ENCODE peak calls at places on chromosome 9, in five cellular contexts. R is breast epithelium, X is tibial nerve, M is ovary, N is gastrocnemius medialis. D is an unnamed sample.
A peak's percentile ranks its signal among the peaks of the same experiment; 100 is the strongest.

GRCh38 chr9:32886021-32886420 is 102.7 kb downstream of the TMEM215 start:
- DNase-seq in R (no peak), N (no peak), X (no peak), M (no peak), D (no peak)

GRCh38 chr9:107593224-107593870 is 103.8 kb upstream of the KLF4 start:
- DNase-seq in N (no peak), M (no peak), X (no peak), R (no peak), D (no peak)

GRCh38 chr9:77457916-77458592 is 190.1 kb downstream of the GNA14 start:
- DNase-seq in X (peak; percentile 72), N (no peak), R (no peak), M (peak; percentile 63), D (no peak)

GRCh38 chr9:22079873-22080341 is 70.8 kb upstream of the CDKN2B start:
- DNase-seq in M (no peak), X (peak; percentile 80), N (peak; percentile 25), R (no peak), D (no peak)

GRCh38 chr9:83962165-83962564 is 17.9 kb downstream of the HNRNPK start:
- DNase-seq in X (no peak), R (no peak), M (no peak), N (no peak), D (no peak)

GRCh38 chr9:129285979-129286772 is 108.1 kb upstream of the IER5L start:
- DNase-seq in N (no peak), M (peak; percentile 15), R (peak; percentile 10), X (no peak), D (peak; percentile 76)

GRCh38 chr9:2142212-2142611 is 127.1 kb downstream of the SMARCA2 start:
- DNase-seq in M (no peak), R (no peak), X (no peak), N (no peak), D (no peak)

GRCh38 chr9:81132318-81132717 is 557.0 kb downstream of the TLE1 start:
- DNase-seq in R (no peak), X (no peak), N (no peak), M (no peak), D (no peak)

GRCh38 chr9:15231788-15232635 is 75.0 kb downstream of the TTC39B start:
- DNase-seq in M (no peak), R (no peak), X (no peak), N (no peak), D (no peak)

GRCh38 chr9:133339641-133340040 is 3.7 kb upstream of the SURF6 start:
- DNase-seq in R (no peak), X (no peak), N (no peak), M (no peak), D (no peak)

GRCh38 chr9:117543089-117543488 is 128.2 kb upstream of the ASTN2 start:
- DNase-seq in R (no peak), M (no peak), N (no peak), X (no peak), D (no peak)

GRCh38 chr9:115162946-115163345 is 45.0 kb upstream of the TNC start:
- DNase-seq in X (no peak), M (no peak), N (no peak), R (no peak), D (no peak)

GRCh38 chr9:94166237-94167054 is 82.2 kb downstream of the PTPDC1 start:
- DNase-seq in N (peak; percentile 98), X (peak; percentile 99), M (peak; percentile 98), R (peak; percentile 96), D (peak; percentile 99)

GRCh38 chr9:133987455-133987800 is 4.7 kb downstream of the VAV2 start:
- DNase-seq in R (no peak), M (no peak), X (no peak), N (no peak), D (no peak)

GRCh38 chr9:96084289-96084688 is 208.8 kb downstream of the ERCC6L2 start:
- DNase-seq in R (no peak), N (no peak), X (no peak), M (no peak), D (no peak)

GRCh38 chr9:89606049-89606481 is 1.3 kb downstream of the GADD45G start:
- DNase-seq in N (peak; percentile 58), M (peak; percentile 74), X (peak; percentile 56), R (peak; percentile 84), D (peak; percentile 85)

GRCh38 chr9:6997330-6997729 is 239.6 kb downstream of the KDM4C start:
- DNase-seq in X (no peak), N (no peak), M (no peak), R (no peak), D (no peak)

GRCh38 chr9:109912726-109913460 is 132.9 kb downstream of the PALM2AKAP2 start:
- DNase-seq in X (no peak), R (no peak), M (no peak), N (no peak), D (no peak)

GRCh38 chr9:113587471-113588031 is 124.0 kb downstream of the RGS3 start:
- DNase-seq in R (no peak), N (no peak), X (peak; percentile 52), M (peak; percentile 71), D (no peak)

GRCh38 chr9:72038408-72038807 is 22.0 kb downstream of the C9orf57 start:
- DNase-seq in X (no peak), M (no peak), R (no peak), N (no peak), D (no peak)

GRCh38 chr9:72356019-72356653 is 8.9 kb downstream of the ZFAND5 start:
- DNase-seq in N (no peak), X (no peak), M (no peak), R (no peak), D (no peak)

GRCh38 chr9:133505901-133506652 is 18.7 kb downstream of the MYMK start:
- DNase-seq in M (peak; percentile 78), N (no peak), X (peak; percentile 71), R (no peak), D (no peak)

GRCh38 chr9:83116026-83116425 is 53.1 kb upstream of the RASEF start:
- DNase-seq in R (no peak), M (no peak), N (no peak), X (no peak), D (no peak)

GRCh38 chr9:2570615-2571479 is 50.7 kb upstream of the VLDLR start:
- DNase-seq in X (peak; percentile 39), R (no peak), M (peak; percentile 72), N (peak; percentile 96), D (no peak)

GRCh38 chr9:130931508-130932150 is 7.4 kb downstream of the FIBCD1 start:
- DNase-seq in R (no peak), X (no peak), N (no peak), M (no peak), D (no peak)

GRCh38 chr9:91532325-91532724 is 108.7 kb upstream of the NFIL3 start:
- DNase-seq in N (no peak), R (no peak), M (no peak), X (no peak), D (no peak)

GRCh38 chr9:133892193-133892920 is 99.8 kb downstream of the VAV2 start:
- DNase-seq in N (no peak), M (no peak), R (no peak), X (no peak), D (no peak)

GRCh38 chr9:463455-464125 is 248.9 kb downstream of the DOCK8 start:
- DNase-seq in R (no peak), X (no peak), N (no peak), M (no peak), D (no peak)

GRCh38 chr9:96150324-96151023 is 151.5 kb downstream of the HSD17B3 start:
- DNase-seq in X (no peak), M (no peak), R (no peak), N (no peak), D (no peak)

GRCh38 chr9:105385372-105385985 is 62.4 kb upstream of the FSD1L start:
- DNase-seq in R (no peak), M (no peak), N (peak; percentile 5), X (peak; percentile 52), D (no peak)

GRCh38 chr9:123343428-123344272 is 12.3 kb upstream of the CRB2 start:
- DNase-seq in N (no peak), X (no peak), M (no peak), R (no peak), D (no peak)
- TF ChIP-seq POLR2A in N (no peak), X (no peak), M (no peak), R (no peak), D (no peak)

DNA sequence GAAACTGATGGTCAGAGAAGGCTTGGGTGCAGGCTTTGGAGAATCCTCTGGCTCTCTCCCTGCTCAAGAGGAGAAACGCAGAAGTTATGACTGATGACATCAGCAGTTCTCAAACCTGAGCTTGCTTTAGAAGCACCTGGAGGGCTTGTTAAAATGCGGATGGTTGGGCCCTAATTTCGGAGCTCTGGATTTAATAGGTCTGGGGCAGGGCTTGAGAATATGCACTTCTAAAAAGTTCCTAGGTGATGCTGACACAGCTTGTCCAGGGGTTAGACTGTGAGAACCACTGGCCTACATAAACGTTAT is 26.4 kb downstream of the TBC1D2 start:
- DNase-seq in M (no peak), N (no peak), R (no peak), X (no peak), D (no peak)
- H3K4me3 ChIP-seq in M (no peak overlapping the region), N (no peak overlapping the region), R (no peak overlapping the region), X (no peak overlapping the region), D (no peak overlapping the region)

GRCh38 chr9:121267689-121268597 is at the start of gene GSN:
- DNase-seq in M (peak; percentile 92), X (peak; percentile 75), R (peak; percentile 86), N (peak; percentile 58), D (peak; percentile 88)
- TF ChIP-seq POLR2A in M (peak; percentile 43), X (peak; percentile 76), R (peak; percentile 36), N (peak; percentile 80), D (no peak)

GRCh38 chr9:123867971-123868370 is 62.0 kb downstream of the DENND1A start:
- DNase-seq in X (no peak), M (no peak), R (no peak), N (no peak), D (no peak)
- H3K4me3 ChIP-seq in X (no peak overlapping the region), M (no peak overlapping the region), R (no peak overlapping the region), N (no peak overlapping the region), D (no peak overlapping the region)

GRCh38 chr9:136790640-136791465 is at the start of gene TMEM141:
- DNase-seq in X (peak; percentile 100), N (peak; percentile 100), M (peak; percentile 100), R (peak; percentile 100), D (peak; percentile 100)
- TF ChIP-seq POLR2A in X (peak; percentile 16), N (peak; percentile 60), M (peak; percentile 36), R (peak; percentile 78), D (peak; percentile 56)

GRCh38 chr9:100086097-100086496 is 12.7 kb downstream of the ERP44 start:
- DNase-seq in M (no peak), X (no peak), R (no peak), N (no peak), D (no peak)

GRCh38 chr9:100087218-100087617 is 11.6 kb downstream of the ERP44 start:
- DNase-seq in R (no peak), X (no peak), N (no peak), M (no peak), D (no peak)

GRCh38 chr9:100090880-100091279 is 7.9 kb downstream of the ERP44 start:
- DNase-seq in N (no peak), M (no peak), R (no peak), X (no peak), D (no peak)

GRCh38 chr9:100091650-100092049 is 7.2 kb downstream of the ERP44 start:
- DNase-seq in X (no peak), N (no peak), R (no peak), M (no peak), D (no peak)

DNA sequence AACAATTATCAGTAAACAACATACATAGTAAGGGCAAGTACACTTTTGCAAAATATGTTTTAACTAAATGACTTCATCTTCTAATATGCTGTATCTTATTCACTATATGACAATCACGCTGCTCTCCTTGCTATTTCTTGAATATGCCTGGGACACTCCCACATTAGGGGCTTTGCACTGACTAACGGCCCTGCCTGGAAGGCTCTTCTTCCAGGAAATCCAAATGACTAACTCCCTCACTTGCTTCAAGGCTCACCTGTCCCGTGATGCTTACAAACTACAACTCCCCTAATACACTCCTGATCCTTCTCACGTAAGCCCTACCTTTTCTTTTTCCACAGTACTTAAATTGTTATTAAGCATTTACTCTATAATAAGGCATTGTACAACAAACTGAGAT is 10.6 kb downstream of the ERP44 start:
- DNase-seq in X (no peak), N (no peak), M (no peak), R (no peak), D (no peak)
- H3K4me3 ChIP-seq in X (no peak overlapping the region), N (no peak overlapping the region), M (no peak overlapping the region), R (no peak overlapping the region), D (no peak overlapping the region)